ENCODE peak calls at places on chromosomes 3 and 15, in four cellular contexts. One of them, this sample, is unnamed.

GRCh38 chr3:166688665-166689064 is 691.4 kb downstream of the ZBBX start:
- DNase-seq in DND-41: no peak
- DNase-seq in GM23248: no peak
- DNase-seq in endothelial cell of umbilical vein: no peak
- DNase-seq in this sample: no peak

GRCh38 chr3:60434945-60435344 is 816.3 kb downstream of the FHIT start:
- DNase-seq in DND-41: no peak
- DNase-seq in GM23248: no peak
- DNase-seq in endothelial cell of umbilical vein: no peak
- DNase-seq in this sample: no peak

GRCh38 chr3:45182915-45183881 is 37.0 kb upstream of the CDCP1 start:
- DNase-seq in DND-41: no peak
- DNase-seq in GM23248: peak
- DNase-seq in endothelial cell of umbilical vein: no peak
- DNase-seq in this sample: peak

GRCh38 chr3:123618768-123619484 is 34.1 kb upstream of the HACD2 start:
- DNase-seq in DND-41: no peak
- DNase-seq in GM23248: peak
- DNase-seq in endothelial cell of umbilical vein: peak
- DNase-seq in this sample: no peak

GRCh38 chr3:17795733-17796132 is 53.3 kb upstream of the TBC1D5 start:
- DNase-seq in DND-41: no peak
- DNase-seq in GM23248: peak
- DNase-seq in endothelial cell of umbilical vein: peak
- DNase-seq in this sample: no peak

GRCh38 chr3:138289260-138289659 is 40.4 kb downstream of the NME9 start:
- DNase-seq in DND-41: no peak
- DNase-seq in GM23248: no peak
- DNase-seq in endothelial cell of umbilical vein: no peak
- DNase-seq in this sample: no peak

GRCh38 chr3:36312351-36312750 is 68.0 kb upstream of the STAC start:
- DNase-seq in DND-41: no peak
- DNase-seq in GM23248: no peak
- DNase-seq in endothelial cell of umbilical vein: no peak
- DNase-seq in this sample: no peak

GRCh38 chr3:22819209-22819608 is 383.9 kb upstream of the UBE2E2 start:
- DNase-seq in DND-41: no peak
- DNase-seq in GM23248: no peak
- DNase-seq in endothelial cell of umbilical vein: no peak
- DNase-seq in this sample: no peak

GRCh38 chr15:61457050-61457733 is 228.1 kb upstream of the RORA start:
- DNase-seq in DND-41: no peak
- DNase-seq in GM23248: no peak
- DNase-seq in endothelial cell of umbilical vein: no peak
- DNase-seq in this sample: no peak

GRCh38 chr3:128988286-128988685 is 5.6 kb downstream of the CFAP92 start:
- DNase-seq in DND-41: no peak
- DNase-seq in GM23248: no peak
- DNase-seq in endothelial cell of umbilical vein: no peak
- DNase-seq in this sample: no peak

GRCh38 chr3:10964537-10965167 is 27.9 kb upstream of the SLC6A1 start:
- DNase-seq in DND-41: peak
- DNase-seq in GM23248: peak
- DNase-seq in endothelial cell of umbilical vein: peak
- DNase-seq in this sample: peak

GRCh38 chr3:64216706-64217105 is 8.6 kb downstream of the PRICKLE2 start:
- DNase-seq in DND-41: no peak
- DNase-seq in GM23248: peak
- DNase-seq in endothelial cell of umbilical vein: peak
- DNase-seq in this sample: peak

GRCh38 chr3:155308831-155309230 is 15.3 kb upstream of the STRIT1 start:
- DNase-seq in DND-41: no peak
- DNase-seq in GM23248: peak
- DNase-seq in endothelial cell of umbilical vein: no peak
- DNase-seq in this sample: no peak

GRCh38 chr3:64392001-64392400 is 166.7 kb upstream of the PRICKLE2 start:
- DNase-seq in DND-41: no peak
- DNase-seq in GM23248: peak
- DNase-seq in endothelial cell of umbilical vein: no peak
- DNase-seq in this sample: no peak

GRCh38 chr3:177468331-177468730 is 271.0 kb upstream of the TBL1XR1 start:
- DNase-seq in DND-41: no peak
- DNase-seq in GM23248: peak
- DNase-seq in endothelial cell of umbilical vein: no peak
- DNase-seq in this sample: no peak

GRCh38 chr3:187027531-187027936 is 97.2 kb downstream of the ST6GAL1 start:
- DNase-seq in DND-41: no peak
- DNase-seq in GM23248: no peak
- DNase-seq in endothelial cell of umbilical vein: no peak
- DNase-seq in this sample: no peak

GRCh38 chr3:128112406-128112968 is 11.1 kb downstream of the RUVBL1 start:
- DNase-seq in DND-41: no peak
- DNase-seq in GM23248: peak
- DNase-seq in endothelial cell of umbilical vein: peak
- DNase-seq in this sample: no peak

GRCh38 chr3:138197058-138197457 is 10.0 kb downstream of the ARMC8 start:
- DNase-seq in DND-41: peak
- DNase-seq in GM23248: peak
- DNase-seq in endothelial cell of umbilical vein: peak
- DNase-seq in this sample: peak

DNA sequence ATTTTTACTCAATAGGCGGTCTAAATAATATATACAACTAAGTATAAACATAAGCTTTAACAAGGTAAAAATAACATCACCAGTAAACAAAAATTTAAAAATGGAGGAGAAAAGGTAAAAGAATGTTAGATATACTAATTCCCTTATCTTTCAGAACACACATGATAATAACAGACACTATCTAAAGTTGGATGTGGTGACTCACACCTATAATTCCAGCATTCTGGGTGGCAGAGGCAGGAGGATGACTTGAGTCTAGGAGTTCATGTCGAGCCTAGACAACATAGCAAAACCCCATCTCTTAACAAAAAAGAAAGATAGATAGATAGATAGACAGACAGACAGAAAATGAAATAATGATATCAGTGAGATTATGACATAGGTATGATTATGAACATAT is 85.1 kb downstream of the STAG1 start:
- DNase-seq in DND-41: no peak
- DNase-seq in GM23248: peak
- DNase-seq in endothelial cell of umbilical vein: peak
- DNase-seq in this sample: no peak
- H3K4me2 ChIP-seq in DND-41: no peak
- H3K4me2 ChIP-seq in GM23248: no peak
- H3K4me2 ChIP-seq in endothelial cell of umbilical vein: peak
- H3K4me2 ChIP-seq in this sample: no peak

GRCh38 chr15:76335129-76335850 is 1.3 kb upstream of the ISL2 start:
- DNase-seq in DND-41: no peak
- DNase-seq in GM23248: no peak
- DNase-seq in endothelial cell of umbilical vein: no peak
- DNase-seq in this sample: peak
- TF ChIP-seq EZH2 in DND-41: no peak
- TF ChIP-seq EZH2 in GM23248: no peak
- TF ChIP-seq EZH2 in endothelial cell of umbilical vein: peak
- TF ChIP-seq EZH2 in this sample: peak

DNA sequence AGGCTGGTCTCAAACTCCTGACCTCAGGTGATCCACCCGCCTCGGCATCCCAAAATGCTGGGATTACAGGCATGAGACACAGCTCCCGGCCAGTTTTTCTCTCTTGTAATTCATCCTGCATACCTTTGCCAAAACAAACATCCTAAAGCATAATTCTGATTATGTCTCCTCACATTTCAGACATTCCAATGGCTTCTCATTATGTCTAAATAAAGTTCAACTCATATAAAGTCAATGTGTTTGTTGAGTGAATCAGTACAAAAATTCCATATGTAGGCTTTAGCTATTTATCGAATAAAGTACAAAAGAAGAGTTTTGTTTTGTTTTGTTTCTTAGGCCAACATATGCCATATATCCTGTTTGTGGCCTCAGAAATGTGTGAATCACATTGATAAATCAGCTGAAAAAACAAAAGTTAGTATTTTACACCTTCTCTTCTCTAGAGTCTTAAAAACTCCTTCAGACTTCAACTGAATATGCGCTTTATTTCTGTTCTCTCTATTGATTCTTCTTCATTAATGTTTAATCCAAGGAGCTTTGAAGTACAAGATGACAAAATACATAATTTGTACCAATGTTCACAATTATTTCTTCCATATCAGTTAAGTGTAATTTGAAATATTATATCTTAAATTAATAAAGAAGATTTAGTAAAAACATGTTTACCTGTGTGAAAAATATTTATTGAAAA is 165.8 kb downstream of the MECOM start:
- DNase-seq in DND-41: no peak
- DNase-seq in GM23248: no peak
- DNase-seq in endothelial cell of umbilical vein: peak
- DNase-seq in this sample: no peak
- H3K4me2 ChIP-seq in DND-41: no peak
- H3K4me2 ChIP-seq in GM23248: no peak
- H3K4me2 ChIP-seq in endothelial cell of umbilical vein: peak
- H3K4me2 ChIP-seq in this sample: no peak

DNA sequence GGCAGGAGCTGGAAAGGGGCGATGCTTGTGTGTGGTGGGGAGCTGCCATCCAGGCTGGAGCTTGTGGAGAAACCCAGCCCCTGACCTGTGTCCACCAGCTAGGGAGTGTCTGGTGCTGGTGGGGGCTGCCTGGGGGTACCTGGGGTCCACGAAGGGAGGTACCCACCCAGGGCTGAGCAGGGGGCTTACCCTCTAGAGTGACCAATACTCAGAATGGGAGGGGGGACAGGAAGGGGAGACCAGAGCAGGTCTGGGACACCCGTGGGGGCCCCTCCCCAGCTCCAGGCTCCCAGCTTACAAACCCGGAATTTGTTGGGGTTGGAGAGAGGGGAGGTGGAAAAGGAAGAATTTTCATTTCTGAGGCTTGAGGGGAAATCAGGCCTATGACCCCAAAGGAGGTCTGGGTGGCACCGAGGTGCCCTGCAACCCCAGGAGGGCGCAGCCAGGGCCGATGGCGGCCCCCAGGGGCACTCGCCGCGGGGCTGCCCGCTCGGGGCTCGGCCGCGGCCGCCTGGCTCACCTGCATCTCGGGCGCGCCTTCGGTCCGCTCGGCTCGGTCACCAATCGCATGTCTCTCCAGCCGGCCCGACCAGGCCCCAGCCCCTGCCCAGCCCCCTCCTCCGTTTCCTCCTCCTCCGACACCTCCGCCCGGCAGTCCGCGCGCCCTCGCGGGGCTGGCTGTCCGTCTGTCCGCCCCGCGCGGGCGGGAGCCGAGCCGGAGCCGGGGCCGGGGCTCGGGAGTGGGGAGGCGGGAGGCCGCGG is 741 bp downstream of the LINGO1 start:
- DNase-seq in DND-41: no peak
- DNase-seq in GM23248: no peak
- DNase-seq in endothelial cell of umbilical vein: no peak
- DNase-seq in this sample: peak
- TF ChIP-seq EZH2 in DND-41: no peak
- TF ChIP-seq EZH2 in GM23248: peak
- TF ChIP-seq EZH2 in endothelial cell of umbilical vein: peak
- TF ChIP-seq EZH2 in this sample: no peak

GRCh38 chr3:182935803-182936202 is 44.5 kb downstream of the DCUN1D1 start:
- DNase-seq in DND-41: no peak
- DNase-seq in GM23248: no peak
- DNase-seq in endothelial cell of umbilical vein: no peak
- DNase-seq in this sample: no peak
- H3K4me2 ChIP-seq in DND-41: no peak
- H3K4me2 ChIP-seq in GM23248: no peak
- H3K4me2 ChIP-seq in endothelial cell of umbilical vein: no peak
- H3K4me2 ChIP-seq in this sample: no peak

DNA sequence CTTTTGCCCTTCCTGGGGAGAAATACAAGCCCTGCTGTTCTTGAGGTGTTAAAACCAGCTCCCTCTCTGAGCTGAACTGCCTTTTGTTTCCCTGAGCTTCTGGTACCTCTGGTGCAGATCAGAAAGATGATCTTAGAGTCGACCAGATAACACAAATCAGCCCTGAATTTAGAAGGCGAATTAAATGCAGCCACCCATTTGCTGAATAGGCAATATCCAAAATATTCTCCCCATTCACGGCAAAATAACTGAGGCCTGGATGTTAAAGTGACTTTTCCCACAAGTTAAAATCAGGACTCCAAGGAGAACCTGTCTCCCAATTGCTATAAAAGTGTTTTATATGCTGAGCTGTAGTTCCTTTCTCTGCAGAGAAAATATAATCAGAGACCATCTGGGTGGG is 47.3 kb upstream of the POLG start:
- DNase-seq in DND-41: no peak
- DNase-seq in GM23248: no peak
- DNase-seq in endothelial cell of umbilical vein: no peak
- DNase-seq in this sample: no peak
- TF ChIP-seq EZH2 in DND-41: no peak
- TF ChIP-seq EZH2 in GM23248: no peak
- TF ChIP-seq EZH2 in endothelial cell of umbilical vein: no peak
- TF ChIP-seq EZH2 in this sample: no peak

GRCh38 chr3:28279770-28280169 is 38.4 kb downstream of the CMC1 start:
- DNase-seq in DND-41: no peak
- DNase-seq in GM23248: no peak
- DNase-seq in endothelial cell of umbilical vein: no peak
- DNase-seq in this sample: no peak
- H3K4me2 ChIP-seq in DND-41: no peak
- H3K4me2 ChIP-seq in GM23248: no peak
- H3K4me2 ChIP-seq in endothelial cell of umbilical vein: no peak
- H3K4me2 ChIP-seq in this sample: no peak

DNA sequence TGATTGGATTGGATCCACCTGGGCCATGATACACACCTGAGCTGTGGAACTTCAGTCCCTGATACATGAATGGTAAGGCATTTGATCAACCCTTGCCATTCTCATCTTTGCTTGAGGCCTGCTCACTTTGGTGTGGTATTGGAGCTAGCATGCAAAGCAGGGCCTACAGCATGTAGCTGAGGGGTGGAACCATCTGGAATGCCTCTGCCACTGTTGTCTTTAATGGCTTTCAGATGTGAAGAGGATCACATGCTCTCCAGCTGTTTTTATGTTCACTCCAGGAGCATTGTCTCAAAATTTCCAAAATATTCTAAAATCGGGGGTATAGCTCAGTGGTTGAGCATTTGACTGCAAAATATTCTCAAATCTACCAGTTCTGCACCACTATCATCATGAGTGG is 64.4 kb upstream of the PHLDB2 start:
- DNase-seq in DND-41: no peak
- DNase-seq in GM23248: peak
- DNase-seq in endothelial cell of umbilical vein: no peak
- DNase-seq in this sample: no peak
- TF ChIP-seq EZH2 in DND-41: no peak
- TF ChIP-seq EZH2 in GM23248: no peak
- TF ChIP-seq EZH2 in endothelial cell of umbilical vein: no peak
- TF ChIP-seq EZH2 in this sample: no peak

DNA sequence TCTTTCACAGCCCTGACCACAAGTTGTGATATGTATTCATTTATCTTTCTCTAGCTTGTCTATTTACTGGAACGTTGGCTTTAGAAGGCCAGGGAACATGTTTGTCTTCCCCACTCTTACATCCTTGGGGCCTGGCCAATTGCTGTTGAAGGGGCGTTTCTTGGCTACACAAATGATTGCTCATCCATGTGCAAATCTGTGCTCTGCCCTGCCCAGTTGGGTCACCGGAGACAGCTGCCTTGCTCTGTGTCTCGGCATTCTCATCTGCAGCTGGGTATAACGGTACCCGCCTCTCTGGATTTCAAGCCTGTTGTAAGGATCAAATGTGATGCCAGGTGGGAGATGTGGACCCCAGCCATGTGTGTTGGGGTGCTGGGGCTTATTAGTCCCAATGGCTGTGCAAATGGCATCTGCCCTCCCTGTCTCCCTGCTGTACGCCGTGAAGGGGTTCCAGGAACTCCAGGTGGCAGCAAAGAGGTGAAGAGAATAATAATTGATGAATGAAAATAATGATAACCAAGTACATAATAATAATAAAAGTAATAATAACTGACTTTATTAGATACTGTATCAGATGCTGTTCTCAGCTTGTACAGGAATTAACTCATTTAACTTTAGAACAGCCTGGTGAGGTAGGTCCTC is 24.1 kb upstream of the TLE3 start:
- DNase-seq in DND-41: no peak
- DNase-seq in GM23248: peak
- DNase-seq in endothelial cell of umbilical vein: peak
- DNase-seq in this sample: no peak
- H3K4me2 ChIP-seq in DND-41: no peak
- H3K4me2 ChIP-seq in GM23248: peak
- H3K4me2 ChIP-seq in endothelial cell of umbilical vein: no peak
- H3K4me2 ChIP-seq in this sample: no peak